ENCODE peak calls at places on chromosome 18, in ten cellular contexts. F, V, H, D, E, P, S, T, G and J are unnamed samples.

GRCh38 chr18:42028232-42028832 is 73.3 kb downstream of the PIK3C3 start:
- DNase-seq in F (peak; percentile 12), V (no peak), H (no peak), D (no peak), E (peak; percentile 18), P (no peak), S (no peak), T (no peak), G (no peak), J (no peak)

GRCh38 chr18:35117951-35118411 is 76.8 kb downstream of the MAPRE2 start:
- DNase-seq in F (no peak), V (no peak), H (peak; percentile 20), D (no peak), E (no peak), P (peak; percentile 71), S (no peak), T (no peak), G (no peak), J (no peak)

GRCh38 chr18:55780591-55781071 is 192.6 kb upstream of the TCF4 start:
- DNase-seq in F (no peak), V (no peak), H (no peak), D (no peak), E (no peak), P (no peak), S (no peak), T (no peak), G (no peak), J (no peak)

GRCh38 chr18:5285326-5285725 is 10.2 kb downstream of the ZBTB14 start:
- DNase-seq in F (no peak), V (no peak), H (no peak), D (no peak), E (peak; percentile 19), P (no peak), S (no peak), T (no peak), G (no peak), J (no peak)

GRCh38 chr18:38009335-38009734 is 443.7 kb upstream of the CELF4 start:
- DNase-seq in F (no peak), V (no peak), H (no peak), D (no peak), E (no peak), P (no peak), S (no peak), T (no peak), G (no peak), J (no peak)

GRCh38 chr18:63376493-63377053 is 9.6 kb upstream of the KDSR start:
- DNase-seq in F (no peak), V (no peak), H (no peak), D (no peak), E (no peak), P (no peak), S (no peak), T (no peak), G (no peak), J (no peak)

GRCh38 chr18:44627245-44627644 is 53.4 kb upstream of the SETBP1 start:
- DNase-seq in F (no peak), V (no peak), H (no peak), D (no peak), E (no peak), P (no peak), S (no peak), T (no peak), G (no peak), J (no peak)

GRCh38 chr18:48308027-48308635 is 101.1 kb downstream of the ZBTB7C start:
- DNase-seq in F (no peak), V (no peak), H (no peak), D (no peak), E (no peak), P (peak; percentile 29), S (no peak), T (peak; percentile 63), G (no peak), J (peak; percentile 38)

GRCh38 chr18:48833701-48834394 is 116.9 kb downstream of the SMAD7 start:
- DNase-seq in F (no peak), V (no peak), H (no peak), D (no peak), E (no peak), P (no peak), S (peak; percentile 10), T (peak; percentile 11), G (no peak), J (peak; percentile 61)

GRCh38 chr18:63099848-63100625 is 219.5 kb downstream of the BCL2 start:
- DNase-seq in F (no peak), V (no peak), H (no peak), D (peak; percentile 54), E (no peak), P (no peak), S (no peak), T (no peak), G (no peak), J (peak; percentile 73)

GRCh38 chr18:46858290-46858689 is 59.0 kb downstream of the PIAS2 start:
- DNase-seq in F (no peak), V (no peak), H (no peak), D (no peak), E (no peak), P (no peak), S (no peak), T (no peak), G (no peak), J (no peak)

GRCh38 chr18:46859855-46860254 is 57.5 kb downstream of the PIAS2 start:
- DNase-seq in F (no peak), V (no peak), H (no peak), D (peak; percentile 45), E (no peak), P (no peak), S (no peak), T (no peak), G (no peak), J (no peak)

GRCh38 chr18:46856975-46857374 is 60.3 kb downstream of the PIAS2 start:
- DNase-seq in F (no peak), V (no peak), H (no peak), D (no peak), E (no peak), P (no peak), S (no peak), T (no peak), G (no peak), J (no peak)
- TF ChIP-seq EP300 in F (no peak), V (no peak), H (no peak), D (no peak), E (no peak), P (no peak), S (no peak), T (no peak), G (no peak), J (no peak)

DNA sequence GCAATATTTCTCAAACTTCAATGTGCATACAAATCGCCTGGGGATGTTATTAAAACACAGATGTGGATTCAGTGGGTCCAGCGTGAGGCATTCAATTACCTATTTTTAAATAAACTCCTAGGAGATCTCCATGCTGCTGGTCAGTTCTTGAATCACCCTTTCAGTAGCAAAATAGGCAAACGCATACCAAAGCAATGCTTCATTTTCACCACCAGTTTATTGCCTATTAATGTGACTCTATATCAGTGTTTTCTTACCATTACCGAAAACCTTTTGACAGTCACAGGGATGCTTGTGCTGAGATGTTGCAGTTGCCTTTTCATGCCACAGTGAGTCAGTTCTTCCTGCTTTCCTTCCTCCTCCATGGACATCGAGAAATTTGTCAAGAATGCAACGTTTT is 530.6 kb downstream of the CBLN2 start:
- DNase-seq in F (no peak), V (no peak), H (no peak), D (no peak), E (no peak), P (no peak), S (no peak), T (no peak), G (no peak), J (no peak)
- H3K36me3 ChIP-seq in F (no peaks in the 10 kb centered on the region), V (no peaks in the 10 kb centered on the region), H (no peaks in the 10 kb centered on the region), D (no peaks in the 10 kb centered on the region), E (no peaks in the 10 kb centered on the region), P (no peaks in the 10 kb centered on the region), S (no peaks in the 10 kb centered on the region), T (no peaks in the 10 kb centered on the region), G (no peaks in the 10 kb centered on the region), J (no peaks in the 10 kb centered on the region)

GRCh38 chr18:3148930-3149535 is 70.7 kb downstream of the MYOM1 start:
- DNase-seq in F (no peak), V (no peak), H (no peak), D (no peak), E (peak; percentile 25), P (no peak), S (no peak), T (no peak), G (no peak), J (no peak)
- TF ChIP-seq EP300 in F (no peak), V (no peak), H (no peak), D (no peak), E (no peak), P (no peak), S (no peak), T (no peak), G (no peak), J (no peak)

DNA sequence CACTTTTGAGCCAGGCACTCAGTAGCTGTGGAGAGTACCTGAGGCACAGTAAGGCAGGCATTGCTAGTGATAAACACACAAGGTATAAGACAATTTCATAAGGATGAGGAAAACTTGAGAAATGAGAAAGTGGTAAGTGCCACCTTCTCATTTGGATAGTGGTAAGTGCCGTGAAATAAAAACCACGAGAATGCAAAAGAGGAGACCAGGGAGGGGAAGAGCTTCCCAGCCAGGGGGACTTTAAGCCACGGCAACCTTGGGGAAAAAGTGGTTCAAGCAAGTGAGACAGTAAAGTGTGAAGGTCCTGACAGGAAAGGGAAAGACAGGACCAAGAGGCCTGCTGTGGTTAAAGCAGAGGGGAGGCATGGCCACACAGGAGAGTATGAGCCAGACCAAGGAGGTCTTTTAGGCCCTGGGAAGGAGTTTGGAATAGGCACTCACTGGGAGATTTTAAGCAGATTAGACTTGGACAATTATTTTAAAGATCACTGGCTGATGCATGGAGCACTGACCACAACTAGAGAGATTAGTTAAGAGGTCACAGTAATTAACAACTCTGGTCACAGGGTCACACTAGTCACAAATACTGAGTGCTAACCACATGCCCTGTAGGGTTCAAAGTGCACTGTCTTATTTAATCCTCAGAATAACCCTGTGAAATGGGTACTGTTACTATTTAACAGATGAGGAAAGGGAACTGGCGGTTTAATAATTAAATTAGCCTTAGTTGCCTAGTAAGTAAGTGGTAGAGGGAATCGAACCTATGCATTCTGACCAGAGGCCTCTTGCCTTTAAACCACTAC is 50.1 kb downstream of the THOC1 start:
- DNase-seq in F (peak; percentile 3), V (no peak), H (no peak), D (no peak), E (no peak), P (no peak), S (no peak), T (no peak), G (no peak), J (no peak)
- H3K36me3 ChIP-seq in F (peaks cover 57% of the 10 kb centered on the region), V (no peaks in the 10 kb centered on the region), H (peaks cover 53% of the 10 kb centered on the region), D (peaks cover 25% of the 10 kb centered on the region), E (peaks cover 87% of the 10 kb centered on the region), P (peaks cover 6% of the 10 kb centered on the region), S (no peaks in the 10 kb centered on the region), T (peaks cover 84% of the 10 kb centered on the region), G (peaks cover 43% of the 10 kb centered on the region), J (no peaks in the 10 kb centered on the region)